ENCODE peak calls at places on chromosomes 11 and 22, in seven cellular contexts. M is mesothelial cell of epicardium, N is keratinocyte, C is hepatocyte, I is osteoblast, R is H1, H is foreskin keratinocyte. S is an unnamed sample.

GRCh38 chr11:19437760-19438159 is 197.0 kb upstream of the E2F8 start:
- DNase-seq in H (peak), N (no peak), I (peak), R (no peak), C (no peak), M (no peak), S (no peak)

GRCh38 chr11:107916671-107917241 is 11.5 kb upstream of the RAB39A start:
- DNase-seq in H (no peak), R (no peak), C (peak), N (no peak), M (peak), I (no peak), S (peak)

GRCh38 chr22:30426395-30427353 is 1.1 kb downstream of the MTFP1 start:
- DNase-seq in C (peak), H (peak), R (peak), M (peak), I (peak), N (peak), S (peak)

GRCh38 chr22:37397246-37397645 is 30.0 kb downstream of the ELFN2 start:
- DNase-seq in M (no peak), H (no peak), N (no peak), R (no peak), C (no peak), I (no peak), S (no peak)

GRCh38 chr22:36546092-36546804 is 17.3 kb upstream of the EIF3D start:
- DNase-seq in N (no peak), I (peak), H (no peak), C (peak), M (peak), R (peak), S (peak)

GRCh38 chr11:12377824-12378593 is 638 bp downstream of the PARVA start:
- DNase-seq in C (peak), H (peak), M (peak), I (peak), N (no peak), R (peak), S (peak)

GRCh38 chr11:36550385-36551115 is 17.3 kb upstream of the RAG1 start:
- DNase-seq in M (no peak), H (no peak), N (no peak), R (no peak), I (no peak), C (no peak), S (no peak)

GRCh38 chr22:37485714-37486223 is 415 bp downstream of the MFNG start:
- DNase-seq in M (no peak), H (no peak), R (no peak), N (no peak), C (no peak), I (peak), S (no peak)

GRCh38 chr22:36160499-36160942 is at the start of gene APOL3:
- DNase-seq in H (no peak), M (no peak), I (peak), C (no peak), R (no peak), N (no peak), S (no peak)

GRCh38 chr11:111423250-111423615 is 44.2 kb upstream of the POU2AF1 start:
- DNase-seq in C (no peak), H (no peak), M (no peak), N (no peak), I (no peak), R (no peak), S (no peak)
- TF ChIP-seq CTCF in C (no peak), H (no peak), M (no peak), N (no peak), I (no peak), R (no peak), S (no peak)

DNA sequence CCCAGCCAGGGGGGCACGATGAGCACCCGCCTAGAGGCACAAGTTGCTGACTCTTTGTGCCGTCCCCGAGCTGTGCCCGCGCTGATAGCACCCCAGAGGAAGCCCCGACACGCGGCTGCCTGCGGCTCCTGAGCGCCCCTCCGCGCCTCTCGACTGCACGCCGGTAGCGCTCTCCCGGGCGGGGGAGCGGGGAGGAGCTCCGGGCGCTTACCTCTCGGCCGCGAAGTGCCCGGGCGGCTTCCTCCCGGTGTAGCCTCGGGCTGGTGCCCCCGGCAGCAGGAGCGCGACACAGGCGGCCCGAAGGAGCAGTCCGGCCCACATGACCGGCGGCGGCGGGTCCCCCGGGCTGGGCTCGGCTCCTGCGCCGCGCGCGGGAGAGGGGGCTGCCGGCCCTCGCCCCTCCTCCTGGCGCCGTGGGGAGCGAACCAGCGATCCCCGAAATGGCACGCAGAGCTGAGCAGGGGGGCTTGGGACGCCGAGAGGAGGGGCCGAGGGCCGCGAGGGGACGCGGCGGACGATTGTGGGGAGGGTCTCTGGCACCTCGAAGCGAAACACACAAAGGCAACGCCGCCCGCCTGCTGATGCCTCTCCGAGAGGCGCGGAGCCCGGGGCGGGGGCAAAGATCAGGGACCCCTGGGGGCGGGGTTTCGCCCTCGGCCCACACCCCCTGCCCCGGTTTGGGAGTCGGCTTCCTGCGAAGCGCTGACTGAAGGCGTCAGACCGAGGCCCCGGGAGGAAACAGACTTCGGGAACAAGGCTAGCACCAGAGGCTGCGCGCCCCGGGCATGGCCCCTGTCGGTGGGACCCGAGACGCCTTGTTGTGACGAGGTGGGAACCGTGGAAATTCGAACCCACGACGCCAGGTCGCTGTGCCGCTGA is at the start of gene VWCE:
- DNase-seq in N (no peak), C (peak), R (peak), H (peak), I (peak), M (peak), S (peak)
- TF ChIP-seq CTCF in N (peak), C (peak), R (peak), H (peak), I (no peak), M (no peak), S (no peak)

GRCh38 chr11:48122246-48122645 is 94.4 kb upstream of the OR4B1 start:
- DNase-seq in C (no peak), H (no peak), R (no peak), I (no peak), N (no peak), M (no peak), S (no peak)

GRCh38 chr11:48111941-48112340 is 104.7 kb upstream of the OR4B1 start:
- DNase-seq in H (no peak), R (peak), M (no peak), C (no peak), N (no peak), I (peak), S (no peak)

GRCh38 chr11:48114740-48115139 is 101.9 kb upstream of the OR4B1 start:
- DNase-seq in H (no peak), R (no peak), M (no peak), I (no peak), N (no peak), C (no peak), S (no peak)

GRCh38 chr11:48116437-48116836 is 100.2 kb upstream of the OR4B1 start:
- DNase-seq in C (no peak), M (no peak), H (peak), R (no peak), I (no peak), N (no peak), S (no peak)

DNA sequence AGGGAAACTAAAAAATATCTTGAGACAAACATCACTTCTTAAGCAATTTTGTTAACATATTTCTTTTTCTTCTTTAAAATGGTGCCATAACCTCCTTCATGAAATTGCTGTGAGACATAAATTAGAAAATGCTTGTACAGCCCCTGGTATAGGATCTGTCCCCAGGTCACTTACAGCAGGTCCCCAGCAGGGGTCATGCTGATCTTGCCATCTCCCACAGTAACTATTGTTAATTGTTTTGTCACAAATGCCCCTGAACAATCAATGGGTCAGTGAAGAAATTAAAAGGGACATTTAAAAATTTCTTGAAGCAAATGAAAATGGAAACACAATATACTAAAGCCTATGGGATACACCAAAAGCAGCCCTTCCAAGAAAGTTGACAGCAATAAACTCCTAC is 99.8 kb upstream of the OR4B1 start:
- DNase-seq in N (no peak), M (no peak), C (no peak), I (no peak), H (no peak), R (no peak), S (no peak)
- TF ChIP-seq CTCF in N (no peak), M (no peak), C (peak), I (peak), H (peak), R (peak), S (peak)

DNA sequence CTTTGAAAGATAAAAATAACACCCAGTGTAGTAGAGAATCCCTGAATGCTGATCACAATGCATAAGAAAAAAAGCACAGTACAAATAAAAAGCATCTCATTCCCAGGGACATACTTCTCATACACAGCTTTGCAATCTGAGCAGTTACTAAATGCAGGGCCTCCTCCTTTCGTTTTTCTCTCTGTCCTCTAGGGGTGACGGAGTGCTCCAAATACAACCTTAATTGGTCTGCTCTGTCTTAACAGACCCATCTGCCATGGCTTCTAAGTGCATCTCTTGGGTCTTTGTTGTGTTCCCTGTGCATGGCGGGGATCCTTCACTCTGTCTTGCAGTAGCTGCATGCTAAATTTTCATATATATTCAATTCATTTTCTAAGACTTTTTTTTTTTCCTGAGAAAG is 1114.2 kb upstream of the RAG2 start:
- DNase-seq in M (no peak), H (no peak), N (no peak), C (peak), I (no peak), R (no peak), S (peak)
- TF ChIP-seq CTCF in M (no peak), H (peak), N (no peak), C (peak), I (peak), R (peak), S (no peak)

GRCh38 chr22:46537221-46537945 is at the start of gene CELSR1:
- DNase-seq in H (peak), R (peak), N (no peak), I (no peak), M (peak), C (peak), S (peak)

GRCh38 chr22:46534901-46535630 is 2.4 kb downstream of the CELSR1 start:
- DNase-seq in R (no peak), I (peak), H (no peak), M (no peak), N (no peak), C (no peak), S (no peak)

GRCh38 chr22:46537946-46538815 is 761 bp upstream of the CELSR1 start:
- DNase-seq in H (peak), I (peak), R (peak), N (no peak), M (no peak), C (peak), S (peak)

GRCh38 chr22:46535876-46536558 is 1.4 kb downstream of the CELSR1 start:
- DNase-seq in R (no peak), H (no peak), M (no peak), I (peak), N (no peak), C (no peak), S (no peak)

DNA sequence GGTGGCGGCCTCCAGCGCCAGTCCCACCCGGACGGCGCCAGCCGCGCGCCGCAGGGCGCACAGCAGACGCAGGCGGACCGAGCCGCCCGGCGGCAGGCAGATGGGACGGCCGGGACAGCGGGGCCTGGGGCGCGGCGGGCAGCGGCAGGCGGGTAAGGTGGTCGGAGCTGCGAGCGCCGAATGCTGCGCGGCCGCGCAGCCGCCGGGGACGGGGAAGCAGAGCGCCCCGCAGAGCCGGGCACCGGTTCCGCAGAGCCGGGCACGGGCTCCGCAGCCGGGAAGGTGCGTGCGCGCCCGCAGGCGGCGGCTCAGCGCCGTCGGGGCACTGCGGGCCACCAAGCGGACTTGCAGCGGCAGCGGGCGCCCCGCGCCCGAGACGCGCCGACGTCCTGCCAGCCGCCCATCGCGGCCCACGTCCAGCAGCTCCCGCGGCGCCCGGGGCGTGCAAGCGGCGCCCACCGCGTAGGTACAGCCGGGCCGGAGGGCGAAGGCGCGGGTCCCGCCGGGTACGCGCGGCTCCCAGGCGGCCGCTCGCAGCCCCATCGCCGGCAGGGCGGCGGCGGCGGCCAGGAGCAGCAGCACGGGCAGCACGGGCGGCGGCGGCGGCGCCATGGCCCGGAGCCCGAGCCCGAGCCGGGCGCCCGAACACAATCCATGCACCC is 730 bp downstream of the CELSR1 start:
- DNase-seq in M (no peak), C (no peak), I (peak), R (peak), N (no peak), H (no peak), S (no peak)
- TF ChIP-seq CTCF in M (no peak), C (no peak), I (no peak), R (no peak), N (no peak), H (no peak), S (no peak)

GRCh38 chr11:91047882-91048281 is 825.0 kb upstream of the CHORDC1 start:
- DNase-seq in N (no peak), C (no peak), I (no peak), H (no peak), R (no peak), M (no peak), S (no peak)
- TF ChIP-seq CTCF in N (no peak), C (no peak), I (no peak), H (no peak), R (no peak), M (no peak), S (no peak)

DNA sequence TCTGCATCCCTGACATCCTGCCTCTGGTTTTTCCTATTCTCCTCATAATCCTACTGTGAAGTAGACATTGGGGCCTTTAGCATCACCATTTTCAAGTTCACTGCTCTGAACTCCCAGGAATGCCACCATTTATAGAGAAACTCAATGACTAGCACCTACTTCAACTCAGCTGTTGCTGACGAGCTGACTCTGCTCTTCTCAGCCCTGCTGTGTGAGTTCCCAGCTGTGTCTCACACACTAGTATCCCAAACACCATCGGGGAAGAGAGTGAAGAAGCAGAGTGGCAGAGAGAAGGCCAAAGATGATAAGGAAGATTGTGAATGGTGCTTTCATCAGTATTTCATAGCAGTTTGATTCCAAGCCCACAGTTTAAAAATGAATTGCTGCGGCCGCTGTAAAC is 71.9 kb downstream of the PLEKHA7 start:
- DNase-seq in R (no peak), C (no peak), M (no peak), N (no peak), H (no peak), I (no peak), S (no peak)
- TF ChIP-seq CTCF in R (no peak), C (no peak), M (no peak), N (no peak), H (no peak), I (no peak), S (no peak)

GRCh38 chr22:20926243-20926642 is 9.0 kb downstream of the CRKL start:
- DNase-seq in N (no peak), R (no peak), C (no peak), I (no peak), M (no peak), H (no peak), S (no peak)
- TF ChIP-seq CTCF in N (no peak), R (no peak), C (no peak), I (no peak), M (no peak), H (no peak), S (no peak)

DNA sequence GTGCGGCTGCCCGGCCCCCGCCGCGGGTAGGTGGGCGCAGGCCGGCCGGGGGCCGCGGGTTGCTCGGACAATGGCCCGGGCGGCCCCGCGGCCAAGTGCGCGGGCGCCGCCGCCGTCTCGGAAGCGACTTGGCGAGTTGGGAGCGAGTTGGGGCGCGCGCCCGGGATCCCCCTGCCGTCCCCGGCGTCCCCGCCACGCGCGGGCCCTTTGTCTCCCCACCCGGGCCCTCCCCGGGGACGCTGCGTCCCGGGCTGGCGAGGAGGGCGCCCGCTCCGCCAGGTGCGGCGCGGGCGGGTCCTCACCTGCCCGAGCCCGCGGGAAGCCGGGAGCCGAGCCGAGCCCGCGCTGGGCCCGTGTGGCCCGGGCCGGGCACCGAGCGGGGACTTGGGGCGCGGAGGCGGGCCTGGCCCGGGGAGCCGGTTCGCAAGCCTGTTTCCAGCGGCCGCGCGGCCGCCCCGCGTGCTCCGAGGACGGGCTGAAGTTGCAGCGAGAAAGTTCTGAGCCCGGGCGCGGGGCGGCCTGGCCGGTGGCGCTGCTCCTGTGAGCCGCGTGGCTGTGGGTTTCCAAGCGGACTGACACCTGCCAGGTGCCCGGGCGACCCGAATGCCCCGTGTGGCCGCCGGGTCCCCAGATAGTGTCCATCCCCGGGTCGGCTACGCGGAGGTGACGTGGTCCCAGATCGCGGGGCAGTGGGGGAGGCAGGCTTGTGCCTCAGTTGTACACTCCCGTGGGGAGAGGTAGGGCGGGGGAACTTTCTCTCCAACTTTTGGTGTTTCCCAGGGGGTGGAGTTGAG is 586 bp downstream of the LRP5 start:
- DNase-seq in N (no peak), R (no peak), H (no peak), C (peak), M (peak), I (peak), S (no peak)
- TF ChIP-seq CTCF in N (no peak), R (no peak), H (no peak), C (no peak), M (no peak), I (no peak), S (no peak)

S was measured in neural crest cell.